ENCODE peak calls at places on chromosomes 2 and 18, in seven cellular contexts. One of them, this sample, is unnamed.

GRCh38 chr2:235504459-235505200 is 10.8 kb downstream of the AGAP1 start:
- DNase-seq in stimulated activated CD4-positive, alpha-beta T cell treated with anti-CD3 and anti-CD28 coated beads, Interleukin-15, amount 100 ng/mL, for 1 hour: no peak
- DNase-seq in amniotic epithelial cell: no peak
- DNase-seq in mammary epithelial cell: no peak
- DNase-seq in NCI-H1694: no peak
- DNase-seq in AG04450: no peak
- DNase-seq in WERI-Rb-1: no peak
- DNase-seq in this sample: no peak

GRCh38 chr2:160256511-160256910 is 56.4 kb upstream of the ITGB6 start:
- DNase-seq in stimulated activated CD4-positive, alpha-beta T cell treated with anti-CD3 and anti-CD28 coated beads, Interleukin-15, amount 100 ng/mL, for 1 hour: no peak
- DNase-seq in amniotic epithelial cell: peak; percentile 44
- DNase-seq in mammary epithelial cell: no peak
- DNase-seq in NCI-H1694: no peak
- DNase-seq in AG04450: no peak
- DNase-seq in WERI-Rb-1: no peak
- DNase-seq in this sample: no peak

GRCh38 chr2:51795248-51795888 is 763.4 kb upstream of the NRXN1 start:
- DNase-seq in stimulated activated CD4-positive, alpha-beta T cell treated with anti-CD3 and anti-CD28 coated beads, Interleukin-15, amount 100 ng/mL, for 1 hour: no peak
- DNase-seq in amniotic epithelial cell: peak; percentile 6
- DNase-seq in mammary epithelial cell: no peak
- DNase-seq in NCI-H1694: no peak
- DNase-seq in AG04450: no peak
- DNase-seq in WERI-Rb-1: peak; percentile 71
- DNase-seq in this sample: no peak

GRCh38 chr2:209208211-209208610 is 215.6 kb upstream of the MAP2 start:
- DNase-seq in stimulated activated CD4-positive, alpha-beta T cell treated with anti-CD3 and anti-CD28 coated beads, Interleukin-15, amount 100 ng/mL, for 1 hour: no peak
- DNase-seq in amniotic epithelial cell: peak; percentile 4
- DNase-seq in mammary epithelial cell: peak; percentile 9
- DNase-seq in NCI-H1694: no peak
- DNase-seq in AG04450: no peak
- DNase-seq in WERI-Rb-1: peak; percentile 49
- DNase-seq in this sample: no peak

GRCh38 chr2:177666408-177666807 is 273.8 kb downstream of the AGPS start:
- DNase-seq in stimulated activated CD4-positive, alpha-beta T cell treated with anti-CD3 and anti-CD28 coated beads, Interleukin-15, amount 100 ng/mL, for 1 hour: no peak
- DNase-seq in amniotic epithelial cell: peak; percentile 76
- DNase-seq in mammary epithelial cell: peak; percentile 15
- DNase-seq in NCI-H1694: no peak
- DNase-seq in AG04450: no peak
- DNase-seq in WERI-Rb-1: no peak
- DNase-seq in this sample: no peak

GRCh38 chr2:44956841-44957240 is 15.3 kb downstream of the SIX3 start:
- DNase-seq in stimulated activated CD4-positive, alpha-beta T cell treated with anti-CD3 and anti-CD28 coated beads, Interleukin-15, amount 100 ng/mL, for 1 hour: no peak
- DNase-seq in amniotic epithelial cell: no peak
- DNase-seq in mammary epithelial cell: no peak
- DNase-seq in NCI-H1694: peak; percentile 29
- DNase-seq in AG04450: no peak
- DNase-seq in WERI-Rb-1: no peak
- DNase-seq in this sample: no peak

GRCh38 chr2:39595116-39595515 is 70.6 kb upstream of the TMEM178A start:
- DNase-seq in stimulated activated CD4-positive, alpha-beta T cell treated with anti-CD3 and anti-CD28 coated beads, Interleukin-15, amount 100 ng/mL, for 1 hour: no peak
- DNase-seq in amniotic epithelial cell: no peak
- DNase-seq in mammary epithelial cell: no peak
- DNase-seq in NCI-H1694: no peak
- DNase-seq in AG04450: no peak
- DNase-seq in WERI-Rb-1: no peak
- DNase-seq in this sample: no peak

GRCh38 chr2:156125018-156125417 is 207.5 kb downstream of the NR4A2 start:
- DNase-seq in stimulated activated CD4-positive, alpha-beta T cell treated with anti-CD3 and anti-CD28 coated beads, Interleukin-15, amount 100 ng/mL, for 1 hour: no peak
- DNase-seq in amniotic epithelial cell: no peak
- DNase-seq in mammary epithelial cell: no peak
- DNase-seq in NCI-H1694: no peak
- DNase-seq in AG04450: no peak
- DNase-seq in WERI-Rb-1: no peak
- DNase-seq in this sample: no peak

GRCh38 chr2:136375017-136375901 is 257.3 kb upstream of the CXCR4 start:
- DNase-seq in stimulated activated CD4-positive, alpha-beta T cell treated with anti-CD3 and anti-CD28 coated beads, Interleukin-15, amount 100 ng/mL, for 1 hour: no peak
- DNase-seq in amniotic epithelial cell: no peak
- DNase-seq in mammary epithelial cell: peak; percentile 57
- DNase-seq in NCI-H1694: no peak
- DNase-seq in AG04450: no peak
- DNase-seq in WERI-Rb-1: no peak
- DNase-seq in this sample: no peak

GRCh38 chr18:61972389-61973264 is 79.8 kb upstream of the RNF152 start:
- DNase-seq in stimulated activated CD4-positive, alpha-beta T cell treated with anti-CD3 and anti-CD28 coated beads, Interleukin-15, amount 100 ng/mL, for 1 hour: no peak
- DNase-seq in amniotic epithelial cell: no peak
- DNase-seq in mammary epithelial cell: no peak
- DNase-seq in NCI-H1694: no peak
- DNase-seq in AG04450: no peak
- DNase-seq in WERI-Rb-1: no peak
- DNase-seq in this sample: no peak

GRCh38 chr2:79393806-79394484 is 118.9 kb upstream of the CTNNA2 start:
- DNase-seq in stimulated activated CD4-positive, alpha-beta T cell treated with anti-CD3 and anti-CD28 coated beads, Interleukin-15, amount 100 ng/mL, for 1 hour: no peak
- DNase-seq in amniotic epithelial cell: no peak
- DNase-seq in mammary epithelial cell: no peak
- DNase-seq in NCI-H1694: no peak
- DNase-seq in AG04450: no peak
- DNase-seq in WERI-Rb-1: peak; percentile 37
- DNase-seq in this sample: no peak

GRCh38 chr18:9842446-9842845 is 43.3 kb upstream of the TXNDC2 start:
- DNase-seq in stimulated activated CD4-positive, alpha-beta T cell treated with anti-CD3 and anti-CD28 coated beads, Interleukin-15, amount 100 ng/mL, for 1 hour: no peak
- DNase-seq in amniotic epithelial cell: no peak
- DNase-seq in mammary epithelial cell: no peak
- DNase-seq in NCI-H1694: no peak
- DNase-seq in AG04450: no peak
- DNase-seq in WERI-Rb-1: no peak
- DNase-seq in this sample: no peak

GRCh38 chr18:2903006-2903405 is 56.2 kb downstream of the EMILIN2 start:
- DNase-seq in stimulated activated CD4-positive, alpha-beta T cell treated with anti-CD3 and anti-CD28 coated beads, Interleukin-15, amount 100 ng/mL, for 1 hour: no peak
- DNase-seq in amniotic epithelial cell: peak; percentile 74
- DNase-seq in mammary epithelial cell: peak; percentile 23
- DNase-seq in NCI-H1694: no peak
- DNase-seq in AG04450: no peak
- DNase-seq in WERI-Rb-1: no peak
- DNase-seq in this sample: no peak

GRCh38 chr2:43184339-43184895 is 42.0 kb downstream of the ZFP36L2 start:
- DNase-seq in stimulated activated CD4-positive, alpha-beta T cell treated with anti-CD3 and anti-CD28 coated beads, Interleukin-15, amount 100 ng/mL, for 1 hour: no peak
- DNase-seq in amniotic epithelial cell: peak; percentile 71
- DNase-seq in mammary epithelial cell: peak; percentile 95
- DNase-seq in NCI-H1694: no peak
- DNase-seq in AG04450: no peak
- DNase-seq in WERI-Rb-1: no peak
- DNase-seq in this sample: no peak

GRCh38 chr18:48727685-48728084 is 188.9 kb downstream of the CTIF start:
- DNase-seq in stimulated activated CD4-positive, alpha-beta T cell treated with anti-CD3 and anti-CD28 coated beads, Interleukin-15, amount 100 ng/mL, for 1 hour: no peak
- DNase-seq in amniotic epithelial cell: peak; percentile 47
- DNase-seq in mammary epithelial cell: no peak
- DNase-seq in NCI-H1694: no peak
- DNase-seq in AG04450: no peak
- DNase-seq in WERI-Rb-1: no peak
- DNase-seq in this sample: no peak

GRCh38 chr18:27014841-27015240 is 149.3 kb upstream of the AQP4 start:
- DNase-seq in stimulated activated CD4-positive, alpha-beta T cell treated with anti-CD3 and anti-CD28 coated beads, Interleukin-15, amount 100 ng/mL, for 1 hour: no peak
- DNase-seq in amniotic epithelial cell: no peak
- DNase-seq in mammary epithelial cell: no peak
- DNase-seq in NCI-H1694: no peak
- DNase-seq in AG04450: no peak
- DNase-seq in WERI-Rb-1: no peak
- DNase-seq in this sample: no peak

GRCh38 chr2:174633621-174633927 is 36.0 kb upstream of the WIPF1 start:
- DNase-seq in stimulated activated CD4-positive, alpha-beta T cell treated with anti-CD3 and anti-CD28 coated beads, Interleukin-15, amount 100 ng/mL, for 1 hour: no peak
- DNase-seq in amniotic epithelial cell: peak; percentile 18
- DNase-seq in mammary epithelial cell: no peak
- DNase-seq in NCI-H1694: no peak
- DNase-seq in AG04450: no peak
- DNase-seq in WERI-Rb-1: peak; percentile 15
- DNase-seq in this sample: no peak

GRCh38 chr2:222722327-222722946 is 51.0 kb downstream of the MOGAT1 start:
- DNase-seq in stimulated activated CD4-positive, alpha-beta T cell treated with anti-CD3 and anti-CD28 coated beads, Interleukin-15, amount 100 ng/mL, for 1 hour: no peak
- DNase-seq in amniotic epithelial cell: peak; percentile 88
- DNase-seq in mammary epithelial cell: no peak
- DNase-seq in NCI-H1694: no peak
- DNase-seq in AG04450: no peak
- DNase-seq in WERI-Rb-1: no peak
- DNase-seq in this sample: no peak

GRCh38 chr2:12819721-12820120 is 103.0 kb downstream of the TRIB2 start:
- DNase-seq in stimulated activated CD4-positive, alpha-beta T cell treated with anti-CD3 and anti-CD28 coated beads, Interleukin-15, amount 100 ng/mL, for 1 hour: no peak
- DNase-seq in amniotic epithelial cell: peak; percentile 97
- DNase-seq in mammary epithelial cell: no peak
- DNase-seq in NCI-H1694: no peak
- DNase-seq in AG04450: no peak
- DNase-seq in WERI-Rb-1: no peak
- DNase-seq in this sample: no peak

GRCh38 chr18:12076424-12077140 is 17.1 kb upstream of the ANKRD62 start:
- DNase-seq in stimulated activated CD4-positive, alpha-beta T cell treated with anti-CD3 and anti-CD28 coated beads, Interleukin-15, amount 100 ng/mL, for 1 hour: no peak
- DNase-seq in amniotic epithelial cell: peak; percentile 7
- DNase-seq in mammary epithelial cell: peak; percentile 52
- DNase-seq in NCI-H1694: no peak
- DNase-seq in AG04450: no peak
- DNase-seq in WERI-Rb-1: no peak
- DNase-seq in this sample: no peak

GRCh38 chr2:19848952-19849351 is 52.8 kb downstream of the TTC32 start:
- DNase-seq in stimulated activated CD4-positive, alpha-beta T cell treated with anti-CD3 and anti-CD28 coated beads, Interleukin-15, amount 100 ng/mL, for 1 hour: no peak
- DNase-seq in amniotic epithelial cell: no peak
- DNase-seq in mammary epithelial cell: no peak
- DNase-seq in NCI-H1694: no peak
- DNase-seq in AG04450: no peak
- DNase-seq in WERI-Rb-1: no peak
- DNase-seq in this sample: no peak

GRCh38 chr2:238085899-238086298 is 14.2 kb upstream of the ESPNL start:
- DNase-seq in stimulated activated CD4-positive, alpha-beta T cell treated with anti-CD3 and anti-CD28 coated beads, Interleukin-15, amount 100 ng/mL, for 1 hour: no peak
- DNase-seq in amniotic epithelial cell: no peak
- DNase-seq in mammary epithelial cell: no peak
- DNase-seq in NCI-H1694: no peak
- DNase-seq in AG04450: no peak
- DNase-seq in WERI-Rb-1: no peak
- DNase-seq in this sample: no peak

GRCh38 chr2:134399096-134399495 is 145.2 kb downstream of the MGAT5 start:
- DNase-seq in stimulated activated CD4-positive, alpha-beta T cell treated with anti-CD3 and anti-CD28 coated beads, Interleukin-15, amount 100 ng/mL, for 1 hour: no peak
- DNase-seq in amniotic epithelial cell: peak; percentile 84
- DNase-seq in mammary epithelial cell: no peak
- DNase-seq in NCI-H1694: no peak
- DNase-seq in AG04450: no peak
- DNase-seq in WERI-Rb-1: no peak
- DNase-seq in this sample: no peak

GRCh38 chr2:99571609-99572344 is 82.0 kb upstream of the REV1 start:
- DNase-seq in stimulated activated CD4-positive, alpha-beta T cell treated with anti-CD3 and anti-CD28 coated beads, Interleukin-15, amount 100 ng/mL, for 1 hour: no peak
- DNase-seq in amniotic epithelial cell: no peak
- DNase-seq in mammary epithelial cell: no peak
- DNase-seq in NCI-H1694: peak; percentile 61
- DNase-seq in AG04450: no peak
- DNase-seq in WERI-Rb-1: no peak
- DNase-seq in this sample: no peak

This sample was measured in stimulated activated CD8-positive, alpha-beta memory T cell treated with anti-CD3 and anti-CD28 coated beads, Interleukin-2, amount 100 ng/mL, for 48 hours.